ENCODE peak calls at places on chromosomes 2 and 18, in nine cellular contexts. O is left ventricle myocardium inferior, H is fibroblast of mammary gland, E is PC-3, Q is GM10248, Y is MCF 10A, I is RWPE1, F is nephron progenitor cell, L is lower lobe of right lung. V is an unnamed sample.

GRCh38 chr2:219985017-219985416 is 357.6 kb downstream of the SLC4A3 start:
- DNase-seq in O (no peak), H (no peak), E (no peak), Q (no peak), Y (no peak), I (no peak), F (no peak), L (no peak), V (no peak)

GRCh38 chr2:28735511-28735910 is 16.1 kb upstream of the PPP1CB start:
- DNase-seq in O (no peak), H (no peak), E (no peak), Q (no peak), Y (no peak), I (no peak), F (no peak), L (no peak), V (no peak)

GRCh38 chr2:85666435-85666924 is 1.5 kb downstream of the SFTPB start:
- DNase-seq in O (no peak), H (no peak), E (no peak), Q (no peak), Y (no peak), I (no peak), F (no peak), L (peak; percentile 72), V (no peak)

GRCh38 chr18:40222736-40223135 is 1732.3 kb upstream of the PIK3C3 start:
- DNase-seq in O (no peak), H (peak; percentile 12), E (no peak), Q (no peak), Y (peak; percentile 22), I (no peak), F (no peak), L (no peak), V (no peak)

GRCh38 chr2:134623796-134624195 is 95.0 kb downstream of the TMEM163 start:
- DNase-seq in O (no peak), H (no peak), E (no peak), Q (peak; percentile 58), Y (no peak), I (no peak), F (no peak), L (no peak), V (peak; percentile 53)

GRCh38 chr2:230908595-230909191 is 16.3 kb downstream of the GPR55 start:
- DNase-seq in O (no peak), H (peak; percentile 92), E (peak; percentile 98), Q (no peak), Y (peak; percentile 92), I (peak; percentile 72), F (peak; percentile 31), L (no peak), V (no peak)

GRCh38 chr2:145026456-145027072 is 506.6 kb upstream of the ZEB2 start:
- DNase-seq in O (no peak), H (no peak), E (no peak), Q (no peak), Y (no peak), I (no peak), F (no peak), L (no peak), V (no peak)

GRCh38 chr2:120436885-120437603 is 91.1 kb downstream of the INHBB start:
- DNase-seq in O (no peak), H (peak; percentile 46), E (peak; percentile 92), Q (peak; percentile 60), Y (peak; percentile 62), I (peak; percentile 64), F (peak; percentile 37), L (no peak), V (peak; percentile 67)

GRCh38 chr2:204335642-204336041 is 209.6 kb upstream of the PARD3B start:
- DNase-seq in O (no peak), H (no peak), E (no peak), Q (no peak), Y (no peak), I (no peak), F (no peak), L (no peak), V (no peak)

GRCh38 chr2:105188343-105188742 is 53.2 kb upstream of the GPR45 start:
- DNase-seq in O (no peak), H (no peak), E (no peak), Q (no peak), Y (no peak), I (no peak), F (no peak), L (no peak), V (no peak)

GRCh38 chr2:54962935-54963334 is 87.3 kb downstream of the RTN4 start:
- DNase-seq in O (no peak), H (no peak), E (no peak), Q (no peak), Y (no peak), I (no peak), F (no peak), L (no peak), V (no peak)

GRCh38 chr2:95034221-95034620 is 8.7 kb downstream of the MAL start:
- DNase-seq in O (no peak), H (no peak), E (peak; percentile 95), Q (no peak), Y (peak; percentile 64), I (peak; percentile 78), F (no peak), L (no peak), V (no peak)

GRCh38 chr2:186687774-186688173 is 6.1 kb upstream of the FAM171B start:
- DNase-seq in O (no peak), H (peak; percentile 46), E (no peak), Q (no peak), Y (no peak), I (no peak), F (no peak), L (no peak), V (no peak)

GRCh38 chr2:227748079-227748478 is 2.4 kb downstream of the SCYGR8 start:
- DNase-seq in O (no peak), H (peak; percentile 12), E (peak; percentile 37), Q (no peak), Y (peak; percentile 33), I (no peak), F (peak; percentile 53), L (no peak), V (no peak)
- TF ChIP-seq CTCF in O (no peak), H (peak; percentile 40), E (peak; percentile 66), Q (peak; percentile 23), Y (no peak), I (no peak), F (peak; percentile 49), L (no peak), V (no peak)

GRCh38 chr2:42770288-42771131 is 6.6 kb upstream of the OXER1 start:
- DNase-seq in O (no peak), H (peak; percentile 56), E (peak; percentile 22), Q (peak; percentile 63), Y (peak; percentile 47), I (peak; percentile 26), F (peak; percentile 42), L (peak; percentile 61), V (peak; percentile 63)
- TF ChIP-seq CTCF in O (peak; percentile 55), H (peak; percentile 49), E (peak; percentile 58), Q (peak; percentile 50), Y (peak; percentile 12), I (no peak), F (peak; percentile 54), L (peak; percentile 42), V (peak; percentile 22)

DNA sequence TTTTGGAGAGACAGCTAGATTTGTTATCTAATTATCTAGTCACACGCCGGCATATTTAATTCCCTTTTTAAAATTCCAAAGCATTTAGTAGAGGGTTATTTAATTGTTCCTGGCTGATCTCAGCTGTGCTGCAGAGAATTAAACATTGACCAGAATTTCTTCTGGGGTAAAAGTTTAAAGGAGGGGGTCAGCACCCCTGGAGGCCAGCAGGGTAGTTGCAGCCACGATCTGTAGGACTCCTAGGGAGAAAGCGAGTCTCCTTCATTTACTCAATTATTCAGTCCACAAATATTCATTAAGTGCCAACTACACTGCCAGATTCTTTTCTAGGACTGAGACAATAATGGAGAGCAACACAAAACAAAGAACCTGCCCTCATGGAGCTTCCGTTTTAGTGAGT is 294.3 kb downstream of the RDH14 start:
- DNase-seq in O (no peak), H (no peak), E (no peak), Q (no peak), Y (no peak), I (no peak), F (no peak), L (no peak), V (peak; percentile 9)
- TF ChIP-seq CTCF in O (no peak), H (peak; percentile 28), E (peak; percentile 39), Q (no peak), Y (no peak), I (no peak), F (peak; percentile 34), L (no peak), V (no peak)

GRCh38 chr2:57549642-57550102 is 496.9 kb upstream of the VRK2 start:
- DNase-seq in O (no peak), H (peak; percentile 8), E (peak; percentile 59), Q (peak; percentile 4), Y (peak; percentile 31), I (no peak), F (no peak), L (no peak), V (peak; percentile 10)
- TF ChIP-seq CTCF in O (peak; percentile 25), H (peak; percentile 44), E (peak; percentile 84), Q (peak; percentile 48), Y (peak; percentile 45), I (no peak), F (no peak), L (peak; percentile 17), V (peak; percentile 38)

GRCh38 chr18:78448106-78448505 is 531.5 kb upstream of the SALL3 start:
- DNase-seq in O (no peak), H (no peak), E (no peak), Q (no peak), Y (no peak), I (no peak), F (no peak), L (no peak), V (no peak)
- TF ChIP-seq CTCF in O (no peak), H (no peak), E (peak; percentile 34), Q (no peak), Y (no peak), I (peak; percentile 25), F (peak; percentile 10), L (no peak), V (no peak)

DNA sequence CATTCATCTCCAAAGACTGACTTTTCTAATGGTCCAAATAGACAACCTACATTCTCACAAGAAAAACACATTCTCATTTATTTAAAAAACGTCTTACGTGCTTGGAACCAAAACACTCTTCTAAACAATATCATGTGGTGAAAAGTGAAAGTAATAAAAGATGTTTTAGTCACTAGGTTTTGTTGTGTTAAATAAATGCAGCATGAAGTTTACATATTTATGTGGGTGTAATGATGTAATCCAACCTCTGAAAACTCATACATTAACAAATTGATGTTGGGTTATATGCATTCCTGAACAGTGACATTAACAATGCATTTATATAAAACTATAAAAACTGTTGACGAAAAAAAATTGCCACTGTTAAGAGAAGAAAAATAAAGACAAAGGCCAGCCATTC is 55.1 kb upstream of the ACVR2A start:
- DNase-seq in O (no peak), H (peak; percentile 78), E (peak; percentile 70), Q (no peak), Y (peak; percentile 9), I (no peak), F (no peak), L (no peak), V (no peak)
- TF ChIP-seq CTCF in O (no peak), H (no peak), E (no peak), Q (no peak), Y (no peak), I (no peak), F (no peak), L (no peak), V (no peak)